ENCODE peak calls at places on chromosomes 5 and 9, in eight cellular contexts. A, I, Z, E, C, D, H and W are unnamed samples.

GRCh38 chr5:12323637-12324229 is 419.5 kb upstream of the CTNND2 start:
- DNase-seq in A (no peak), I (no peak), Z (peak), E (no peak), C (no peak), D (no peak), H (no peak), W (no peak)

GRCh38 chr5:176810084-176810597 is at the start of gene UNC5A:
- DNase-seq in A (no peak), I (peak), Z (no peak), E (peak), C (peak), D (peak), H (peak), W (peak)

GRCh38 chr5:40667171-40667663 is 12.5 kb upstream of the PTGER4 start:
- DNase-seq in A (no peak), I (no peak), Z (no peak), E (no peak), C (no peak), D (no peak), H (no peak), W (no peak)

GRCh38 chr9:89755835-89756234 is 151.0 kb downstream of the GADD45G start:
- DNase-seq in A (no peak), I (no peak), Z (peak), E (no peak), C (no peak), D (no peak), H (no peak), W (peak)

GRCh38 chr5:176743136-176743827 is 67.1 kb upstream of the UNC5A start:
- DNase-seq in A (no peak), I (peak), Z (no peak), E (no peak), C (no peak), D (no peak), H (no peak), W (no peak)

GRCh38 chr9:133113163-133113927 is 7.7 kb downstream of the RALGDS start:
- DNase-seq in A (no peak), I (no peak), Z (no peak), E (no peak), C (no peak), D (no peak), H (no peak), W (no peak)

GRCh38 chr5:165714594-165714993 is 2209.2 kb downstream of the MAT2B start:
- DNase-seq in A (no peak), I (no peak), Z (no peak), E (no peak), C (no peak), D (no peak), H (no peak), W (no peak)

GRCh38 chr9:84874583-84874982 is 205.1 kb downstream of the NTRK2 start:
- DNase-seq in A (no peak), I (no peak), Z (no peak), E (peak), C (no peak), D (no peak), H (no peak), W (no peak)

GRCh38 chr5:119022017-119022745 is 33.8 kb upstream of the DTWD2 start:
- DNase-seq in A (peak), I (peak), Z (no peak), E (peak), C (peak), D (no peak), H (no peak), W (peak)

GRCh38 chr9:110659891-110660541 is 8.6 kb upstream of the MUSK start:
- DNase-seq in A (peak), I (no peak), Z (peak), E (no peak), C (no peak), D (no peak), H (no peak), W (peak)

GRCh38 chr5:133050500-133050899 is 1.3 kb upstream of the HSPA4 start:
- DNase-seq in A (no peak), I (no peak), Z (no peak), E (no peak), C (peak), D (no peak), H (no peak), W (no peak)

GRCh38 chr9:131733601-131734061 is 6.2 kb downstream of the RAPGEF1 start:
- DNase-seq in A (peak), I (no peak), Z (no peak), E (peak), C (peak), D (no peak), H (no peak), W (peak)

GRCh38 chr5:34682926-34683623 is 26.9 kb downstream of the RAI14 start:
- DNase-seq in A (no peak), I (no peak), Z (no peak), E (no peak), C (no peak), D (no peak), H (no peak), W (no peak)

GRCh38 chr5:39462211-39462610 is 37.4 kb upstream of the DAB2 start:
- DNase-seq in A (no peak), I (no peak), Z (no peak), E (no peak), C (no peak), D (no peak), H (no peak), W (no peak)

GRCh38 chr9:17403539-17403938 is 175.3 kb upstream of the SH3GL2 start:
- DNase-seq in A (no peak), I (no peak), Z (no peak), E (no peak), C (no peak), D (no peak), H (no peak), W (no peak)

GRCh38 chr5:157359350-157359910 is 93.5 kb downstream of the CYFIP2 start:
- DNase-seq in A (no peak), I (no peak), Z (no peak), E (no peak), C (no peak), D (no peak), H (no peak), W (peak)